ENCODE peak calls at places on chromosomes 13 and 19, in five cellular contexts. A, L, I, D and P are unnamed samples.

GRCh38 chr13:35850569-35850968 is 280.6 kb downstream of the DCLK1 start:
- DNase-seq in A (no peak), L (no peak), I (no peak), D (no peak), P (no peak)

GRCh38 chr13:28137556-28137955 is 789 bp upstream of the PAN3 start:
- DNase-seq in A (no peak), L (no peak), I (no peak), D (no peak), P (no peak)

GRCh38 chr13:93249259-93249917 is 22.8 kb downstream of the GPC6 start:
- DNase-seq in A (peak; percentile 89), L (no peak), I (no peak), D (no peak), P (no peak)

GRCh38 chr19:49567722-49568454 is 12.5 kb downstream of the NOSIP start:
- DNase-seq in A (peak; percentile 29), L (no peak), I (no peak), D (no peak), P (peak; percentile 30)

GRCh38 chr19:41934849-41935374 is 6.7 kb upstream of the ERFL start:
- DNase-seq in A (peak; percentile 59), L (peak; percentile 78), I (peak; percentile 89), D (peak; percentile 55), P (peak; percentile 92)

GRCh38 chr13:95800455-95800854 is 123.5 kb downstream of the DNAJC3 start:
- DNase-seq in A (peak; percentile 45), L (no peak), I (no peak), D (no peak), P (no peak)

GRCh38 chr13:107271226-107271625 is 703.3 kb upstream of the ARGLU1 start:
- DNase-seq in A (no peak), L (no peak), I (no peak), D (no peak), P (no peak)

GRCh38 chr13:91454666-91455065 is 56.2 kb downstream of the GPC5 start:
- DNase-seq in A (no peak), L (no peak), I (no peak), D (no peak), P (no peak)

GRCh38 chr19:30393046-30393445 is 20.9 kb downstream of the ZNF536 start:
- DNase-seq in A (no peak), L (no peak), I (no peak), D (no peak), P (no peak)

GRCh38 chr13:51152713-51153112 is 41.6 kb upstream of the C13orf42 start:
- DNase-seq in A (no peak), L (no peak), I (no peak), D (no peak), P (no peak)

GRCh38 chr19:1651061-1651547 is 1.3 kb downstream of the TCF3 start:
- DNase-seq in A (peak; percentile 29), L (peak; percentile 44), I (peak; percentile 70), D (peak; percentile 18), P (peak; percentile 75)

GRCh38 chr19:19657397-19657783 is 6.1 kb downstream of the ATP13A1 start:
- DNase-seq in A (no peak), L (no peak), I (no peak), D (no peak), P (peak; percentile 15)

GRCh38 chr19:2089727-2090053 is 6.4 kb downstream of the MOB3A start:
- DNase-seq in A (no peak), L (no peak), I (no peak), D (no peak), P (no peak)

GRCh38 chr19:491146-491741 is 5.0 kb upstream of the MADCAM1 start:
- DNase-seq in A (no peak), L (peak; percentile 60), I (no peak), D (no peak), P (no peak)

GRCh38 chr13:84570831-84571230 is 688.6 kb upstream of the SLITRK1 start:
- DNase-seq in A (no peak), L (no peak), I (no peak), D (no peak), P (no peak)

GRCh38 chr19:11346104-11346940 is at the start of the genes CCDC159 and TMEM205:
- DNase-seq in A (peak; percentile 99), L (peak; percentile 98), I (peak; percentile 97), D (peak; percentile 95), P (peak; percentile 97)

GRCh38 chr19:18282788-18283141 is 1.3 kb upstream of the JUND start:
- DNase-seq in A (no peak), L (no peak), I (no peak), D (no peak), P (no peak)

GRCh38 chr19:4557971-4558941 is 1.2 kb downstream of the SEMA6B start:
- DNase-seq in A (peak; percentile 18), L (no peak), I (peak; percentile 72), D (no peak), P (peak; percentile 79)

GRCh38 chr13:25732146-25732865 is 319.5 kb downstream of the SHISA2 start:
- DNase-seq in A (peak; percentile 32), L (no peak), I (no peak), D (no peak), P (no peak)

GRCh38 chr13:59863621-59864020 is 300.1 kb downstream of the DIAPH3 start:
- DNase-seq in A (no peak), L (no peak), I (no peak), D (no peak), P (no peak)

GRCh38 chr13:75458696-75459422 is 23.1 kb downstream of the TBC1D4 start:
- DNase-seq in A (no peak), L (peak; percentile 65), I (peak; percentile 64), D (no peak), P (peak; percentile 66)

GRCh38 chr19:28485300-28485699 is 727.7 kb downstream of the UQCRFS1 start:
- DNase-seq in A (no peak), L (no peak), I (no peak), D (no peak), P (no peak)

GRCh38 chr13:96020941-96021340 is 32.3 kb downstream of the UGGT2 start:
- DNase-seq in A (no peak), L (no peak), I (no peak), D (no peak), P (no peak)

GRCh38 chr19:28372800-28373199 is 840.2 kb downstream of the UQCRFS1 start:
- DNase-seq in A (no peak), L (no peak), I (no peak), D (no peak), P (no peak)

GRCh38 chr19:51375504-51376221 is 3.2 kb upstream of the NKG7 start:
- DNase-seq in A (no peak), L (peak; percentile 24), I (no peak), D (peak; percentile 33), P (no peak)

GRCh38 chr19:55477905-55478304 is 1.5 kb downstream of the ZNF628 start:
- DNase-seq in A (no peak), L (no peak), I (no peak), D (no peak), P (no peak)

GRCh38 chr19:39413269-39413902 is 917 bp downstream of the PLEKHG2 start:
- DNase-seq in A (peak; percentile 64), L (peak; percentile 91), I (no peak), D (no peak), P (peak; percentile 66)

GRCh38 chr13:52615134-52615801 is 27.0 kb upstream of the HNRNPA1L2 start:
- DNase-seq in A (no peak), L (no peak), I (no peak), D (no peak), P (no peak)

GRCh38 chr19:17683078-17683477 is 5.1 kb downstream of the UNC13A start:
- DNase-seq in A (no peak), L (no peak), I (no peak), D (no peak), P (no peak)

GRCh38 chr19:49739933-49740332 is 23.2 kb downstream of the TSKS start:
- DNase-seq in A (no peak), L (no peak), I (no peak), D (no peak), P (no peak)